ENCODE peak calls at places on chromosomes 7 and 10, in four cellular contexts. One of them, this sample, is unnamed.

GRCh38 chr7:30207376-30207775 is 72.6 kb downstream of the MTURN start:
- DNase-seq in breast epithelium: no peak
- DNase-seq in lower lobe of right lung: no peak
- DNase-seq in left ventricle myocardium inferior: no peak
- DNase-seq in this sample: no peak

GRCh38 chr7:47451851-47452205 is 130.1 kb downstream of the TNS3 start:
- DNase-seq in breast epithelium: no peak
- DNase-seq in lower lobe of right lung: no peak
- DNase-seq in left ventricle myocardium inferior: no peak
- DNase-seq in this sample: no peak

GRCh38 chr10:29542723-29543122 is 92.0 kb downstream of the SVIL start:
- DNase-seq in breast epithelium: no peak
- DNase-seq in lower lobe of right lung: no peak
- DNase-seq in left ventricle myocardium inferior: no peak
- DNase-seq in this sample: no peak

GRCh38 chr7:47719675-47720074 is 137.8 kb upstream of the TNS3 start:
- DNase-seq in breast epithelium: no peak
- DNase-seq in lower lobe of right lung: no peak
- DNase-seq in left ventricle myocardium inferior: no peak
- DNase-seq in this sample: no peak

GRCh38 chr10:43078175-43078985 is 1.5 kb downstream of the RET start:
- DNase-seq in breast epithelium: no peak
- DNase-seq in lower lobe of right lung: no peak
- DNase-seq in left ventricle myocardium inferior: no peak
- DNase-seq in this sample: no peak

GRCh38 chr10:70476249-70477035 is 2.1 kb upstream of the PALD1 start:
- DNase-seq in breast epithelium: no peak
- DNase-seq in lower lobe of right lung: no peak
- DNase-seq in left ventricle myocardium inferior: no peak
- DNase-seq in this sample: no peak

GRCh38 chr10:98201760-98202159 is 66.2 kb downstream of the LOXL4 start:
- DNase-seq in breast epithelium: no peak
- DNase-seq in lower lobe of right lung: no peak
- DNase-seq in left ventricle myocardium inferior: no peak
- DNase-seq in this sample: no peak

GRCh38 chr7:107170051-107170661 is 1.4 kb downstream of the HBP1 start:
- DNase-seq in breast epithelium: no peak
- DNase-seq in lower lobe of right lung: no peak
- DNase-seq in left ventricle myocardium inferior: no peak
- DNase-seq in this sample: no peak

GRCh38 chr10:4391683-4392082 is 434.3 kb upstream of the AKR1E2 start:
- DNase-seq in breast epithelium: no peak
- DNase-seq in lower lobe of right lung: no peak
- DNase-seq in left ventricle myocardium inferior: no peak
- DNase-seq in this sample: no peak

GRCh38 chr10:75541411-75541810 is 110.0 kb downstream of the LRMDA start:
- DNase-seq in breast epithelium: no peak
- DNase-seq in lower lobe of right lung: no peak
- DNase-seq in left ventricle myocardium inferior: no peak
- DNase-seq in this sample: no peak

GRCh38 chr10:4981722-4982471 is 18.7 kb downstream of the AKR1C1 start:
- DNase-seq in breast epithelium: no peak
- DNase-seq in lower lobe of right lung: peak
- DNase-seq in left ventricle myocardium inferior: no peak
- DNase-seq in this sample: no peak

GRCh38 chr10:133388973-133389818 is 4.8 kb upstream of the MTG1 start:
- DNase-seq in breast epithelium: no peak
- DNase-seq in lower lobe of right lung: peak
- DNase-seq in left ventricle myocardium inferior: no peak
- DNase-seq in this sample: peak

GRCh38 chr7:40622830-40623507 is 488.2 kb downstream of the SUGCT start:
- DNase-seq in breast epithelium: no peak
- DNase-seq in lower lobe of right lung: no peak
- DNase-seq in left ventricle myocardium inferior: no peak
- DNase-seq in this sample: no peak

GRCh38 chr7:136942396-136942795 is 73.9 kb downstream of the CHRM2 start:
- DNase-seq in breast epithelium: no peak
- DNase-seq in lower lobe of right lung: no peak
- DNase-seq in left ventricle myocardium inferior: no peak
- DNase-seq in this sample: no peak

GRCh38 chr7:49597805-49598204 is 175.6 kb upstream of the VWC2 start:
- DNase-seq in breast epithelium: no peak
- DNase-seq in lower lobe of right lung: no peak
- DNase-seq in left ventricle myocardium inferior: no peak
- DNase-seq in this sample: no peak

GRCh38 chr7:104984591-104985258 is 29.3 kb upstream of the KMT2E start:
- DNase-seq in breast epithelium: no peak
- DNase-seq in lower lobe of right lung: no peak
- DNase-seq in left ventricle myocardium inferior: no peak
- DNase-seq in this sample: no peak

GRCh38 chr10:2145486-2145885 is 408.2 kb upstream of the ADARB2 start:
- DNase-seq in breast epithelium: no peak
- DNase-seq in lower lobe of right lung: no peak
- DNase-seq in left ventricle myocardium inferior: no peak
- DNase-seq in this sample: no peak

GRCh38 chr10:92699518-92700272 is 9.9 kb downstream of the HHEX start:
- DNase-seq in breast epithelium: peak
- DNase-seq in lower lobe of right lung: no peak
- DNase-seq in left ventricle myocardium inferior: no peak
- DNase-seq in this sample: no peak

GRCh38 chr10:5659702-5660528 is 6.5 kb downstream of the ASB13 start:
- DNase-seq in breast epithelium: no peak
- DNase-seq in lower lobe of right lung: peak
- DNase-seq in left ventricle myocardium inferior: no peak
- DNase-seq in this sample: peak

GRCh38 chr7:95602421-95602820 is 6.1 kb upstream of the PDK4 start:
- DNase-seq in breast epithelium: no peak
- DNase-seq in lower lobe of right lung: peak
- DNase-seq in left ventricle myocardium inferior: no peak
- DNase-seq in this sample: no peak

GRCh38 chr7:52009195-52009594 is 692.6 kb upstream of the COBL start:
- DNase-seq in breast epithelium: no peak
- DNase-seq in lower lobe of right lung: no peak
- DNase-seq in left ventricle myocardium inferior: no peak
- DNase-seq in this sample: no peak

GRCh38 chr7:92158660-92159575 is 20.0 kb downstream of the LRRD1 start:
- DNase-seq in breast epithelium: no peak
- DNase-seq in lower lobe of right lung: no peak
- DNase-seq in left ventricle myocardium inferior: no peak
- DNase-seq in this sample: no peak

GRCh38 chr7:2537981-2538851 is 17.1 kb downstream of the BRAT1 start:
- DNase-seq in breast epithelium: no peak
- DNase-seq in lower lobe of right lung: peak
- DNase-seq in left ventricle myocardium inferior: no peak
- DNase-seq in this sample: peak

GRCh38 chr7:12490105-12490688 is 80.3 kb upstream of the SCIN start:
- DNase-seq in breast epithelium: no peak
- DNase-seq in lower lobe of right lung: no peak
- DNase-seq in left ventricle myocardium inferior: no peak
- DNase-seq in this sample: no peak

GRCh38 chr10:124875596-124875995 is 66.3 kb upstream of the ZRANB1 start:
- DNase-seq in breast epithelium: no peak
- DNase-seq in lower lobe of right lung: peak
- DNase-seq in left ventricle myocardium inferior: no peak
- DNase-seq in this sample: peak

GRCh38 chr7:54109501-54109900 is 432.7 kb upstream of the VSTM2A start:
- DNase-seq in breast epithelium: no peak
- DNase-seq in lower lobe of right lung: no peak
- DNase-seq in left ventricle myocardium inferior: no peak
- DNase-seq in this sample: no peak

GRCh38 chr7:102410123-102410522 is 14.0 kb downstream of the PRKRIP1 start:
- DNase-seq in breast epithelium: no peak
- DNase-seq in lower lobe of right lung: no peak
- DNase-seq in left ventricle myocardium inferior: no peak
- DNase-seq in this sample: no peak

GRCh38 chr10:124300224-124300623 is 118.5 kb downstream of the OAT start:
- DNase-seq in breast epithelium: no peak
- DNase-seq in lower lobe of right lung: no peak
- DNase-seq in left ventricle myocardium inferior: no peak
- DNase-seq in this sample: peak

GRCh38 chr7:14021069-14021468 is 31.6 kb upstream of the ETV1 start:
- DNase-seq in breast epithelium: no peak
- DNase-seq in lower lobe of right lung: no peak
- DNase-seq in left ventricle myocardium inferior: no peak
- DNase-seq in this sample: no peak

GRCh38 chr10:78605800-78606350 is 462.9 kb upstream of the ZMIZ1 start:
- DNase-seq in breast epithelium: no peak
- DNase-seq in lower lobe of right lung: no peak
- DNase-seq in left ventricle myocardium inferior: no peak
- DNase-seq in this sample: no peak

GRCh38 chr10:80296942-80297341 is 7.5 kb upstream of the MAT1A start:
- DNase-seq in breast epithelium: no peak
- DNase-seq in lower lobe of right lung: no peak
- DNase-seq in left ventricle myocardium inferior: no peak
- DNase-seq in this sample: no peak

GRCh38 chr10:78928330-78928729 is 140.4 kb upstream of the ZMIZ1 start:
- DNase-seq in breast epithelium: no peak
- DNase-seq in lower lobe of right lung: no peak
- DNase-seq in left ventricle myocardium inferior: no peak
- DNase-seq in this sample: no peak

GRCh38 chr10:85177767-85178166 is 849.4 kb downstream of the CCSER2 start:
- DNase-seq in breast epithelium: no peak
- DNase-seq in lower lobe of right lung: no peak
- DNase-seq in left ventricle myocardium inferior: no peak
- DNase-seq in this sample: no peak
- H3K27ac ChIP-seq in breast epithelium: no peak
- H3K27ac ChIP-seq in lower lobe of right lung: no peak
- H3K27ac ChIP-seq in left ventricle myocardium inferior: no peak
- H3K27ac ChIP-seq in this sample: no peak

DNA sequence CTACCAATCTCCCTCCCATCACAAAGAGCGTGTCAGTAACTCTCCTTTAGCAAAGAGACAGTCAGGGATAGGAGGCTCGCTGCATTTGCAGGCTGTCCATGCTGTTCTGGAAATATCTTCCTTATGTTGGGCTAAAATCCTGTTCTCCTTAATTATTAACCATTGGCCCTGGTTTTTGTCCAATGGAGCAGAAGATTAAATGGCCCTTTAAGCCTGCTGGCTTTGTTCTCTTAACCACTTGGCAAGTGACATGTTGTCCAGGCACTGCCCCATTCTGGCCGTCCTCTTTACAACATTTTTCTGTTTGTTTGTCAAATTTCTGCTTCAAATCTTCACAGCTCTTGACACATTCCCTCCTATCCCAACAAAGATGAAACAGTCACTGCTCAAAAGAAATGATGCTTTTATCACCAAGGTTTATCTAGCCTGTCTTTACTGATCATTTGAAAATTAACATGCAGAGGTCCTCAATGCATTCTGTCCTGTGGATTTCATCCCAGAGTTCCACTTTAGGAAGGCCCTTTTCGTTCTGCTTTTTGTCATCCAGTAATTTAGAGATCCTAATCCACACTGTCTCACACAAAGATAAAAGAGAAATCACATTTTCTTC is 700.4 kb downstream of the KCNMA1 start:
- DNase-seq in breast epithelium: no peak
- DNase-seq in lower lobe of right lung: no peak
- DNase-seq in left ventricle myocardium inferior: no peak
- DNase-seq in this sample: no peak
- H3K27ac ChIP-seq in breast epithelium: no peak
- H3K27ac ChIP-seq in lower lobe of right lung: no peak
- H3K27ac ChIP-seq in left ventricle myocardium inferior: no peak
- H3K27ac ChIP-seq in this sample: no peak

DNA sequence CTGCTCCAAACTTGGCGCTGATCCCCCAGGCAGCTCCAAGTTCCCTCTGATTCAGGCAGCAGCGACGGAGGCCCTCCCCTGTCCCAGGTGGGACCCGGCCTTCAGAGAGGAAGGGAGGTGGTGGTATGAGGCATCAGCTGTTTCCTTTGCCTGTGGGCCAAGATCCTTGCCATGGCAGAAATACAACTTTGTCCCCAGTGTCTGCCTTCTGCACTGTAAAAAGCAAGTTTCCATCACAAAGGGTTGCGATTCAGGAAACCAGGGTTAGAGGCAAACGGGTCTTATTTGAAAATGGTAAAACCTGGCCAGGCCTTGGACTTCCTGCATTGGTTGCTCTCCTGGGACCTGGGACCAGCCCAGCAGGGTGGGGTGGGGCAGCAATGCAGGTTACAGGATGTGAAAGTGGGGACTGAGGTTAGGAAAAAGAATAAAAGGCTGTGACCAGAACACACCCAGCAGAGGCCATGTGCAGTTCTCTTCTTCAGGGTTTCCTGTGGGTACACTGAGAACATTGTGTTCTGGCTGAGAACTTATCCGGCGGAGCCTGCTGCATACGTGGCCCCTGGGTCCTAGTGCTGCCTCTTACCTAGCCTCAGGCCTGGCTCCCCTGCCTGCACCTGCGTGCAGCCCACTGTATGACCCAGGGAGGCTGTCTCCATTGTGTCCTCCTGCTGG is 25.1 kb upstream of the DDIT4 start:
- DNase-seq in breast epithelium: peak
- DNase-seq in lower lobe of right lung: peak
- DNase-seq in left ventricle myocardium inferior: peak
- DNase-seq in this sample: peak
- H3K27ac ChIP-seq in breast epithelium: peak
- H3K27ac ChIP-seq in lower lobe of right lung: peak
- H3K27ac ChIP-seq in left ventricle myocardium inferior: peak
- H3K27ac ChIP-seq in this sample: peak

GRCh38 chr7:36155811-36156361 is 2.8 kb downstream of the EEPD1 start:
- DNase-seq in breast epithelium: peak
- DNase-seq in lower lobe of right lung: no peak
- DNase-seq in left ventricle myocardium inferior: peak
- DNase-seq in this sample: no peak

GRCh38 chr7:36151921-36152755 is 916 bp upstream of the EEPD1 start:
- DNase-seq in breast epithelium: no peak
- DNase-seq in lower lobe of right lung: no peak
- DNase-seq in left ventricle myocardium inferior: no peak
- DNase-seq in this sample: no peak

GRCh38 chr7:36154255-36155212 is 1.5 kb downstream of the EEPD1 start:
- DNase-seq in breast epithelium: no peak
- DNase-seq in lower lobe of right lung: peak
- DNase-seq in left ventricle myocardium inferior: no peak
- DNase-seq in this sample: no peak

GRCh38 chr7:36152756-36153570 is at the start of gene EEPD1:
- DNase-seq in breast epithelium: peak
- DNase-seq in lower lobe of right lung: peak
- DNase-seq in left ventricle myocardium inferior: peak
- DNase-seq in this sample: peak

DNA sequence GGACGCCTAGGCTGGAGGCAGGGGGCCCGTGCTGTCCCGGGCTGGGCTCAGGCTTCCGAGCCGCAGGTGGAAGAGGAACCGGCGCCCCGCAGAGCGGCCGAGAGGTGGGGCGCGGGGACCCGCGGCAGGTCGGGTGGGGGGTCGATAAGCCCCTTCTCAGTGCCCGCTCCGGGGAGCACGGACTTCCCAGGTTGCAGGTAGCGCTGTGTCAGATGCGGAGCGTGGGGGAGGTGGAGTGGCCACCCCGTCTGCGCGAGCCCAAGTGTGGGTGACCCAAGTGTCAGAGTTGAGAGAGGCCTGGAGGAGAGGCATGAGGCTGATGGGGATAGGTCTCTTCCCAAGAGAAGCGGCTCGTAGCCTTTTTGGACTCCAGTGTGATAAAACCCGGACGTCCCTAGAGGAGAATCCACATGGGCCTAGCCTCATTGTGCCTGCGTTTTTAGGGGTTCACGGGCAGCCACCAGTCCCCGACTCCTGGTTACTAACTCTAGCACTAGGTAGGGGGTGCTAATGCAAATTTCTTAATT is 580 bp downstream of the EEPD1 start:
- DNase-seq in breast epithelium: no peak
- DNase-seq in lower lobe of right lung: peak
- DNase-seq in left ventricle myocardium inferior: no peak
- DNase-seq in this sample: peak
- H3K27ac ChIP-seq in breast epithelium: peak
- H3K27ac ChIP-seq in lower lobe of right lung: peak
- H3K27ac ChIP-seq in left ventricle myocardium inferior: peak
- H3K27ac ChIP-seq in this sample: peak

GRCh38 chr10:21364196-21365114 is 161.0 kb downstream of the SKIDA1 start:
- DNase-seq in breast epithelium: peak
- DNase-seq in lower lobe of right lung: no peak
- DNase-seq in left ventricle myocardium inferior: peak
- DNase-seq in this sample: no peak
- H3K27ac ChIP-seq in breast epithelium: peak
- H3K27ac ChIP-seq in lower lobe of right lung: no peak
- H3K27ac ChIP-seq in left ventricle myocardium inferior: peak
- H3K27ac ChIP-seq in this sample: peak

This sample was measured in upper lobe of right lung.